ENCODE peak calls at places on chromosomes 11 and 22, in ten cellular contexts. N is transverse colon; C is left ventricle myocardium inferior; V is Caco-2; P is HAP-1; X is breast epithelium; R is CD8-positive, alpha-beta memory T cell; J is adrenal gland; G is GM12865; S is fibroblast of lung. Z is an unnamed sample.
A peak's percentile ranks its signal among the peaks of the same experiment; 100 is the strongest.

GRCh38 chr11:12526789-12527188 is 147.4 kb upstream of the TEAD1 start:
- DNase-seq in N (no peak), C (no peak), V (no peak), P (no peak), X (no peak), R (no peak), J (no peak), G (no peak), S (peak; percentile 82), Z (no peak)

GRCh38 chr11:68546555-68546954 is 86.0 kb downstream of the PPP6R3 start:
- DNase-seq in N (no peak), C (no peak), V (no peak), P (no peak), X (no peak), R (no peak), J (no peak), G (no peak), S (no peak), Z (no peak)

GRCh38 chr11:118744001-118744400 is 47.0 kb downstream of the DDX6 start:
- DNase-seq in N (no peak), C (no peak), V (no peak), P (no peak), X (no peak), R (no peak), J (no peak), G (no peak), S (no peak), Z (no peak)

GRCh38 chr11:90614318-90614717 is 391.5 kb upstream of the CHORDC1 start:
- DNase-seq in N (no peak), C (no peak), V (no peak), P (no peak), X (no peak), R (no peak), J (no peak), G (peak; percentile 33), S (no peak), Z (no peak)

GRCh38 chr11:33292306-33292705 is 35.1 kb downstream of the HIPK3 start:
- DNase-seq in N (no peak), C (no peak), V (no peak), P (no peak), X (no peak), R (no peak), J (no peak), G (no peak), S (no peak), Z (no peak)

GRCh38 chr22:21951931-21952465 is 650 bp downstream of the PPM1F start:
- DNase-seq in N (peak; percentile 44), C (peak; percentile 40), V (peak; percentile 64), P (no peak), X (no peak), R (no peak), J (no peak), G (peak; percentile 50), S (peak; percentile 36), Z (no peak)

GRCh38 chr11:76321340-76321739 is 59.6 kb downstream of the THAP12 start:
- DNase-seq in N (no peak), C (no peak), V (no peak), P (no peak), X (no peak), R (no peak), J (no peak), G (no peak), S (no peak), Z (no peak)

GRCh38 chr11:118913411-118914125 is 12.2 kb downstream of the BCL9L start:
- DNase-seq in N (no peak), C (peak; percentile 29), V (no peak), P (no peak), X (no peak), R (peak; percentile 78), J (peak; percentile 51), G (no peak), S (no peak), Z (no peak)

GRCh38 chr11:91104237-91104636 is 881.4 kb upstream of the CHORDC1 start:
- DNase-seq in N (no peak), C (no peak), V (no peak), P (no peak), X (no peak), R (no peak), J (no peak), G (no peak), S (peak; percentile 84), Z (no peak)

GRCh38 chr11:128391809-128392208 is 195.5 kb downstream of the ETS1 start:
- DNase-seq in N (no peak), C (no peak), V (no peak), P (no peak), X (no peak), R (no peak), J (no peak), G (no peak), S (no peak), Z (no peak)

GRCh38 chr22:46734830-46735453 is 3.1 kb downstream of the CERK start:
- DNase-seq in N (peak; percentile 72), C (no peak), V (no peak), P (no peak), X (no peak), R (peak; percentile 77), J (no peak), G (peak; percentile 88), S (no peak), Z (no peak)

DNA sequence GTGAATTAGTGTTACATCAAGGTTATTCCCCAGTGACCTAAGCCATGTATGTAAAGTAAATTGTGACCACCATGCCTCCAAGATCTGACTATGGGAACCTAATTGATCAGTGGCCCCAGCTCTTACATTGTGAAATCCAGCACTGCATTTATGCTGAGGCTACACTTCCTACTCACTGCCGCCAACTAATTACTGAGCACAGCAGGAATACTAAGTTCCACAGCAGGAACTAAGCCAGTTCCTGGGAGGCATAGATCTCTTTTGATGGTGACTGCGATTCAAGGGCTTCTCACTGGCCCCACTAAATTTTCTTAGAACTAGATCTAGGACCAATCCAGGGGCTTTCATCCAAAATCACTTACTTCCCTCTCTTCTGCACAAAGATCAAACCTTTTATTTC is 45.9 kb downstream of the CNTN5 start:
- DNase-seq in N (no peak), C (no peak), V (no peak), P (no peak), X (no peak), R (no peak), J (no peak), G (no peak), S (no peak), Z (no peak)
- H3K4me3 ChIP-seq in N (no peak overlapping the region), C (no peak overlapping the region), V (no peak overlapping the region), P (no peak overlapping the region), X (no peak overlapping the region), R (no peak overlapping the region), J (no peak overlapping the region), G (no peak overlapping the region), S (no peak overlapping the region), Z (no peak overlapping the region)

GRCh38 chr22:35893698-35894097 is 134.9 kb downstream of the RBFOX2 start:
- DNase-seq in N (no peak), C (no peak), V (no peak), P (no peak), X (no peak), R (no peak), J (no peak), G (no peak), S (peak; percentile 90), Z (peak; percentile 24)
- H3K4me3 ChIP-seq in N (peak overlapping the region; percentile 5), C (peak overlapping the region; percentile 65), V (no peak overlapping the region), P (no peak overlapping the region), X (peak overlapping the region; percentile 19), R (no peak overlapping the region), J (peak overlapping the region; percentile 9), G (no peak overlapping the region), S (no peak overlapping the region), Z (no peak overlapping the region)

DNA sequence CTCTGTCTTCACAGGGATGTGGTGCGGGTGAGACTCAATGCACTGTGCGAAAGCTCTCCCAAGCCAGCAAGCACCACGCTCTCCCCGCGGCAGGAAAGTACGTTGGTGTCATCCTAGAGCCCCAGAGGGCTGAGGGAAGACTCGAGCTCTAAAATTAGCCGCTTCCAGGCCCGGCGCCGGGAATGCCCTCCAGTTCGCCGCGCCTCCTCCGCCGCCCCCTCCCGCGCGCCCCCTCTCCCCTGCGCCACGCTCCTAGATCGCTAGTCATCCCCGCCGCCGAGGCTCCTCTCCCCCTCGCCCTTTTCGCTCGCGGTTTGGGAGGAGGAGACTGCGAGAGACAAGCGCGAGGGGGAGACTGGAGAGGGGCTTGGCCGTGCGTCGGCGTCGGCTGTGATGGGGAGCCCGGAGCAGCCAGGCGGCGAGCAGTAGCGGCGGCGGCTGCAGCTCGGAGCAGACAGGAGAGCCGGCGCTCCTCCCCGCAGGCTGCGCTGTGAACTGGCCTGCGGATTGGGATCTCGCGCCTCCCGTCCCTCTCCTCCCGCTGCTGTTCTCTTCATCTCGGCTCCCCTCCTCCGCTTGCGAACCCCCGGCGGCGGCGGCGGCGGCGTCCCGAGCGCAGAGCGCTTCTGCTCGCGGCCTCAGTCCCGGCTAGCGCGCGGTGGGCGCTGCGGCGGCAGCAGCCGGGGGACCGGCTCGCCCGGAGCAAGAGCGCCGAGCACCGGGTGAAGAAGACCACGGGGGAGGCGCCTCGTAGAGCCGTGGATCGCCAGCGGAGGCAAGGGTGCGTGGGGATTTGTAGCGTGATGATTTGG is at the start of gene FAT3:
- DNase-seq in N (no peak), C (no peak), V (no peak), P (no peak), X (no peak), R (no peak), J (no peak), G (no peak), S (peak; percentile 70), Z (no peak)
- H3K4me3 ChIP-seq in N (peak within 1 kb of the TSS; percentile 10), C (peak within 1 kb of the TSS; percentile 60), V (no peak within 1 kb of the TSS), P (peak within 1 kb of the TSS; percentile 14), X (peak within 1 kb of the TSS; percentile 66), R (no peak within 1 kb of the TSS), J (peak within 1 kb of the TSS; percentile 32), G (no peak within 1 kb of the TSS), S (peak within 1 kb of the TSS; percentile 61), Z (peak within 1 kb of the TSS; percentile 55)

GRCh38 chr11:102603576-102603975 is 21.6 kb downstream of the MMP20 start:
- DNase-seq in N (no peak), C (no peak), V (no peak), P (no peak), X (no peak), R (no peak), J (no peak), G (no peak), S (no peak), Z (no peak)

GRCh38 chr11:102604011-102604410 is 21.1 kb downstream of the MMP20 start:
- DNase-seq in N (no peak), C (no peak), V (no peak), P (no peak), X (no peak), R (no peak), J (no peak), G (no peak), S (no peak), Z (no peak)

GRCh38 chr11:102604875-102605274 is 20.3 kb downstream of the MMP20 start:
- DNase-seq in N (no peak), C (no peak), V (peak; percentile 54), P (no peak), X (no peak), R (no peak), J (no peak), G (no peak), S (no peak), Z (no peak)

GRCh38 chr11:102600666-102601065 is 24.5 kb downstream of the MMP20 start:
- DNase-seq in N (no peak), C (no peak), V (no peak), P (no peak), X (no peak), R (no peak), J (no peak), G (no peak), S (no peak), Z (no peak)

DNA sequence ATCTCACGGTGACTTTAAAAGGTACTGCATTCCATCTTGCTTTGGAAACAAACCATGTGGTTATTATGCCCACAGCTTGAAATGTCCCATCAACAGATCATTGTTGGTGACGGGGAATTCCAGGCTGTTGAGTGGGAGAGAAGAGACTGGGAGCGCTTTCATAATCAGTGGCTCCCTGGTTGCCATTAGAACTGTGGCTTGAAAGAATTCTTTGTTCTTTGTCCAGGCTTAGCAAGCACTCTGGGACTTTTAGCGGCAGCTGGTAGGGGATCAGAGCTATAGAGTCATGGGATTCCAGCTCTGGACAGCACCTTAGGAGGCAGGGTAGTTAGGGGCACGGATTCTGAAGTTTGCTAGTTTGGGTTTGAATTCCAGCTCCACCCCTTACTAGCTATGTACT is 22.0 kb downstream of the MMP20 start:
- DNase-seq in N (no peak), C (no peak), V (peak; percentile 27), P (no peak), X (peak; percentile 83), R (no peak), J (no peak), G (no peak), S (peak; percentile 38), Z (no peak)
- H3K4me3 ChIP-seq in N (no peak overlapping the region), C (no peak overlapping the region), V (no peak overlapping the region), P (no peak overlapping the region), X (no peak overlapping the region), R (no peak overlapping the region), J (no peak overlapping the region), G (no peak overlapping the region), S (no peak overlapping the region), Z (no peak overlapping the region)